ENCODE peak calls at places on chromosomes 6 and 20, in six cellular contexts. W, I, B, F, G and K are unnamed samples.

GRCh38 chr20:32132911-32133549 is 23.5 kb downstream of the TM9SF4 start:
- DNase-seq in W (no peak), I (no peak), B (no peak), F (no peak), G (no peak), K (no peak)

GRCh38 chr20:52601295-52601971 is 370.7 kb upstream of the TSHZ2 start:
- DNase-seq in W (no peak), I (no peak), B (no peak), F (no peak), G (no peak), K (peak)

GRCh38 chr6:129709451-129709908 is 497 bp downstream of the ARHGAP18 start:
- DNase-seq in W (peak), I (peak), B (peak), F (peak), G (no peak), K (peak)

GRCh38 chr6:41093729-41094128 is 21.0 kb downstream of the NFYA start:
- DNase-seq in W (no peak), I (no peak), B (peak), F (no peak), G (no peak), K (no peak)

GRCh38 chr6:5012531-5012930 is 8.7 kb upstream of the RPP40 start:
- DNase-seq in W (no peak), I (peak), B (peak), F (no peak), G (no peak), K (no peak)

GRCh38 chr20:58651823-58652605 is 931 bp downstream of the STX16 start:
- DNase-seq in W (peak), I (peak), B (peak), F (no peak), G (peak), K (peak)

GRCh38 chr6:116439572-116439971 is 21.6 kb upstream of the CALHM6 start:
- DNase-seq in W (no peak), I (no peak), B (peak), F (no peak), G (no peak), K (peak)

GRCh38 chr20:61746147-61746646 is 319.5 kb downstream of the TAF4 start:
- DNase-seq in W (no peak), I (no peak), B (no peak), F (no peak), G (peak), K (no peak)

GRCh38 chr6:140623498-140623897 is 1249.0 kb upstream of the CITED2 start:
- DNase-seq in W (peak), I (peak), B (peak), F (no peak), G (no peak), K (peak)

GRCh38 chr6:97401533-97401932 is 118.5 kb upstream of the MMS22L start:
- DNase-seq in W (no peak), I (no peak), B (peak), F (no peak), G (no peak), K (peak)

GRCh38 chr6:158013904-158014504 is 32.3 kb downstream of the SYNJ2 start:
- DNase-seq in W (no peak), I (no peak), B (no peak), F (no peak), G (no peak), K (no peak)

GRCh38 chr6:26131618-26132017 is 44.4 kb downstream of the HFE start:
- DNase-seq in W (no peak), I (no peak), B (no peak), F (no peak), G (no peak), K (peak)

GRCh38 chr6:26130581-26131247 is 43.5 kb downstream of the HFE start:
- DNase-seq in W (peak), I (no peak), B (no peak), F (no peak), G (no peak), K (no peak)

GRCh38 chr6:26136321-26136720 is 49.1 kb downstream of the HFE start:
- DNase-seq in W (no peak), I (no peak), B (no peak), F (no peak), G (no peak), K (peak)

GRCh38 chr6:26129656-26130055 is 42.4 kb downstream of the HFE start:
- DNase-seq in W (no peak), I (no peak), B (no peak), F (no peak), G (no peak), K (no peak)

GRCh38 chr6:26133730-26134129 is 46.5 kb downstream of the HFE start:
- DNase-seq in W (no peak), I (no peak), B (no peak), F (no peak), G (no peak), K (no peak)
- TF ChIP-seq CTCF in W (no peak), I (no peak), B (no peak), F (no peak), G (no peak), K (no peak)

DNA sequence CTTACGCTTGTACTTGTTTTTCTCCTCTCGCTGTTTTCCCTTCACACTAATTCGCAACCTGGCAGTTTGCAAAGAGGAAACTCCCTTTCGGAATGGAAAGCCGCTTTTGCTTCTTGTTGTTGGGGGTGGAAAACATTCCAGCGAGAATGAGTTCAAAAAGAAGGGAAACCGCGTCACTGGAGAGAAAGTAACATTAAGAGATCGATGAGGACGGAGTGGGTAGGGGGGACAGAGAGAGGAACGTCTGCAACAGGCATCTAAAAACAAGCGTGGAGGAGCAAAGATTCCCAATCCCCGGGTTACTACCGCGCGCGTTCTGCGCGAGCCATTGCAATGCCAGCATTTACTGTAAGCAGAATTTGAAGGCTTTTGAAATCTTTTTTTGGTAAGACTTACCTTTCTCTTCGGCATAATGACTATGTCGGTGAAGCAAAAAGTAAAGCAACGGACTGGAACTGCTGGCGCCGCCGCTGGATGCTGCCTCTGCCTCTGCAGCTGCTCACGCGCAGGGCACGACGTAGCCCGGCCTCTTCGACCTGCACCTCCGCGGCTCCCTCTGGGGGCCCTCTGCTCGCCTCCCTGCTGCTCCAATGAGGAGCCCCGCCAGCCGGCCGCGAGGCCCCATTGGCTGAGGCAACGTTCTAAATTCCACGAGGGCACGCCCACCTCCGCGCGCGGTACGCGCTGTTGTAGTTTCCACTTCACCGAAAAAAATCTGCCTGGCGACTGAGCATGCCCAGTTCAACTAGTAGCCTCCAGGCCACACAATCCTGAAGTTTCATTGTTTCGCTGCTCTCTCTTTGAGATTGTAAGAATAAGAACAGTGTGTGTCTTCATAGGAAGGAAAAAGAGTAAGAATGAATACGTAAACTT is at the start of gene HMGN3:
- DNase-seq in W (peak), I (peak), B (peak), F (peak), G (peak), K (peak)
- TF ChIP-seq CTCF in W (no peak), I (peak), B (no peak), F (no peak), G (peak), K (peak)

GRCh38 chr6:144384427-144384826 is 99.3 kb downstream of the UTRN start:
- DNase-seq in W (no peak), I (no peak), B (no peak), F (no peak), G (no peak), K (no peak)
- TF ChIP-seq CTCF in W (no peak), I (no peak), B (no peak), F (no peak), G (no peak), K (no peak)

GRCh38 chr6:72704979-72705378 is 83.1 kb downstream of the KCNQ5 start:
- DNase-seq in W (peak), I (no peak), B (peak), F (no peak), G (no peak), K (peak)
- TF ChIP-seq CTCF in W (peak), I (no peak), B (peak), F (no peak), G (no peak), K (peak)

GRCh38 chr6:3408665-3409064 is 48.2 kb downstream of the SLC22A23 start:
- DNase-seq in W (no peak), I (no peak), B (no peak), F (no peak), G (no peak), K (no peak)

GRCh38 chr6:3412779-3413500 is 43.9 kb downstream of the SLC22A23 start:
- DNase-seq in W (no peak), I (no peak), B (no peak), F (no peak), G (no peak), K (no peak)

GRCh38 chr6:3409699-3410384 is 47.0 kb downstream of the SLC22A23 start:
- DNase-seq in W (no peak), I (no peak), B (peak), F (no peak), G (peak), K (no peak)

GRCh38 chr6:3411967-3412778 is 44.7 kb downstream of the SLC22A23 start:
- DNase-seq in W (no peak), I (no peak), B (no peak), F (no peak), G (no peak), K (no peak)

DNA sequence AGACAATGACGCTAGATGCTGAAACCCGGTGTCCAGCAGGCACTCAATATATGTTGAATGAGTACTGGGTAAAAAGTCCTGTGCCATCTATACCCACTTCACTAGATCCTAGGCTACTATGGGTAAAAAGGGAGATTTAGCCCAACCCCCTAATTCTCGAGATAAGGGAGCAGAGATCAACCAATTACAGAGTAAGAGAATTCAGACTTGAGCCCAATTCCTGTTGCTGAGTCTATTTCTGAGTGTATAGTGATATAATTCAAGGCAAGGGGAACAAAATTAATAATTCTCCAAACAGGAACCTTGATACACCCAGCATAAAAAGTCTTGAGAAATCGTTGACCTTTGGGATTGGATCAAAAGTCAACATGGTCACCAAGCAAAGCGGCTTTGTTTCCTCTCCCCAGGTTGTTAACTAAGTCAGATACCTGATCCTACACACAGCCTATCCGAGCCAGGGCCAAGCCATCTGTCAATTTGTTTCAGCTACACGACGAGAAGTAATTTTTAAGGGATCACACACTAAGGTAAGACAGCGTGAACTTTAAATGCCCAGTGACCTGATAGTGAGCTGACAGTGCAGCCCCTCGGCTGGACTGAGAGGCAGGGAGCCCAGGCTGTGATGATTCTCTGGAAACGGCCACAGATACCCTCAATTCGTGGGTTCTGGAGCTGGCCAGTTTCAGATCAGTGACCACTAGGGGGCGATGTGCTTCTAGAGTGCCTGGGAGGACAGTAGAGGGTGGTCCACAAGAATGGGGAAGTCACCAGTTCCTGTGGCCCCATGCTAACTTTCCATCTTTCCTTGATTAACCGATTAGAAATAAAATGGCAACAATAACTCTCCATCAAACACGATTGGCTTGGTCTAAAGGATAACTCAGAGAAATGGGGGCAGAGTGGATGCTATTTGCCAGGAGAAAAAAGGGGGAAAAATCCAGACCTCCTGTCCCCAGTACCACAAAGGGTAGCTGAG is 46.2 kb downstream of the SLC22A23 start:
- DNase-seq in W (peak), I (no peak), B (peak), F (no peak), G (no peak), K (peak)
- TF ChIP-seq CTCF in W (peak), I (peak), B (peak), F (no peak), G (peak), K (peak)

DNA sequence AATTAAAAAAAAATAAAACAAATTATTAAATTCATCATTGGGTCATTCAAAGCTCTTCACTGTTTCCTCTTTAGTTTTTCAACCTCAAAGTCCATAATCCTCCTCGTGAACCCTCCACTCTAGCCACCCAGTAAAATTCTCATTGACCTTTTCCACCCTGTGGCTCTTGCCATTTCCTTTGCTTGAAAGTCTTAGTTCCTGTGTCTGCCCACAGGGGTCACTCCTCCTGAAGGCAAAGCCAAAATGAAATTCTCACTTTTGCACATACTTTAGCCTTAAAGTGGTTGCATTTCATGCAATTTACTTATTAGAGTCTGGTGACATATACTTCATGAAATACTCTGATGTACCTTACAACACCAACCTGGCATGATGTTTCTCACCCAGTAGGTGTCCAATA is 263.7 kb downstream of the BMP2 start:
- DNase-seq in W (peak), I (no peak), B (no peak), F (no peak), G (no peak), K (peak)
- TF ChIP-seq CTCF in W (peak), I (peak), B (peak), F (no peak), G (peak), K (peak)

GRCh38 chr20:12660918-12661317 is 347.9 kb upstream of the SPTLC3 start:
- DNase-seq in W (no peak), I (no peak), B (no peak), F (no peak), G (no peak), K (peak)
- TF ChIP-seq CTCF in W (peak), I (no peak), B (no peak), F (no peak), G (no peak), K (peak)

GRCh38 chr6:131169613-131170012 is 34.3 kb downstream of the AKAP7 start:
- DNase-seq in W (no peak), I (no peak), B (no peak), F (no peak), G (no peak), K (no peak)

GRCh38 chr6:131172237-131172636 is 37.0 kb downstream of the AKAP7 start:
- DNase-seq in W (peak), I (no peak), B (peak), F (no peak), G (no peak), K (no peak)

GRCh38 chr6:131164506-131164905 is 29.2 kb downstream of the AKAP7 start:
- DNase-seq in W (no peak), I (no peak), B (peak), F (no peak), G (no peak), K (no peak)

GRCh38 chr6:131163886-131164285 is 28.6 kb downstream of the AKAP7 start:
- DNase-seq in W (no peak), I (no peak), B (peak), F (no peak), G (no peak), K (no peak)

GRCh38 chr6:131167773-131168172 is 32.5 kb downstream of the AKAP7 start:
- DNase-seq in W (peak), I (no peak), B (peak), F (no peak), G (no peak), K (peak)
- TF ChIP-seq CTCF in W (peak), I (peak), B (no peak), F (peak), G (no peak), K (peak)

DNA sequence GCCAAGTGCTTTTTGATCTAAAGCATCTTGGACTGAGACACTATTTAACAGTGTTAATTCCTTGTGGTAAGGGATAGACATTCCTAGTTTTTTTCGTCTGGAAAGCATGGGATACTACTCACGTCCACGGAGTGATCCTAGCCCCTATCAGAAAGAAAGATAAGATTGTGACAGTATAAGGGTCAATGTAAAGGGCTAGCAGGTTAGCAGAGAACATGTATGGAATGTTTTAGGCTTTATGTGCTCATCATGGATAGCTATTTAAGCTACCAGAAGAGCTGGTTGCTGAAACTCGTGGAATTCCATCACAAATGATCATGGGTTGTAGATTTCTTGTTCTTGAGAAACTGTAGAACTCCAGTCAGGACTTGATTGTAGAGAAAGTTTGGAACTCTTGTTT is 32.1 kb downstream of the CYB5R4 start:
- DNase-seq in W (no peak), I (no peak), B (no peak), F (no peak), G (no peak), K (no peak)
- TF ChIP-seq CTCF in W (no peak), I (no peak), B (no peak), F (no peak), G (no peak), K (no peak)